ENCODE peak calls at places on chromosome 5, in six cellular contexts. One of them, this sample, is unnamed.

GRCh38 chr5:119323630-119324000 is 32.2 kb upstream of the TNFAIP8 start:
- ATAC-seq in K562: no peak
- ATAC-seq in HCT116: peak
- ATAC-seq in HepG2: no peak
- ATAC-seq in upper lobe of left lung: no peak
- ATAC-seq in GM12878: peak
- ATAC-seq in this sample: no peak

GRCh38 chr5:117337064-117337749 is 762.6 kb upstream of the SEMA6A start:
- ATAC-seq in K562: no peak
- ATAC-seq in HCT116: no peak
- ATAC-seq in HepG2: no peak
- ATAC-seq in upper lobe of left lung: no peak
- ATAC-seq in GM12878: no peak
- ATAC-seq in this sample: no peak

GRCh38 chr5:77368367-77368766 is 123.7 kb downstream of the WDR41 start:
- ATAC-seq in K562: no peak
- ATAC-seq in HCT116: no peak
- ATAC-seq in HepG2: no peak
- ATAC-seq in upper lobe of left lung: no peak
- ATAC-seq in GM12878: no peak
- ATAC-seq in this sample: no peak

GRCh38 chr5:117475925-117476324 is 901.3 kb upstream of the SEMA6A start:
- ATAC-seq in K562: no peak
- ATAC-seq in HCT116: no peak
- ATAC-seq in HepG2: no peak
- ATAC-seq in upper lobe of left lung: no peak
- ATAC-seq in GM12878: no peak
- ATAC-seq in this sample: no peak

GRCh38 chr5:4188704-4189103 is 593.1 kb downstream of the IRX1 start:
- ATAC-seq in K562: peak
- ATAC-seq in HCT116: no peak
- ATAC-seq in HepG2: peak
- ATAC-seq in upper lobe of left lung: peak
- ATAC-seq in GM12878: no peak
- ATAC-seq in this sample: no peak

GRCh38 chr5:35741126-35741711 is 115.5 kb upstream of the IL7R start:
- ATAC-seq in K562: no peak
- ATAC-seq in HCT116: no peak
- ATAC-seq in HepG2: peak
- ATAC-seq in upper lobe of left lung: no peak
- ATAC-seq in GM12878: peak
- ATAC-seq in this sample: no peak

GRCh38 chr5:78984020-78984610 is 995 bp downstream of the ARSB start:
- ATAC-seq in K562: no peak
- ATAC-seq in HCT116: peak
- ATAC-seq in HepG2: no peak
- ATAC-seq in upper lobe of left lung: no peak
- ATAC-seq in GM12878: peak
- ATAC-seq in this sample: no peak

GRCh38 chr5:41526699-41527098 is 16.3 kb upstream of the PLCXD3 start:
- ATAC-seq in K562: no peak
- ATAC-seq in HCT116: no peak
- ATAC-seq in HepG2: no peak
- ATAC-seq in upper lobe of left lung: no peak
- ATAC-seq in GM12878: no peak
- ATAC-seq in this sample: no peak

GRCh38 chr5:16127865-16128544 is 51.6 kb downstream of the MARCHF11 start:
- ATAC-seq in K562: no peak
- ATAC-seq in HCT116: no peak
- ATAC-seq in HepG2: no peak
- ATAC-seq in upper lobe of left lung: no peak
- ATAC-seq in GM12878: no peak
- ATAC-seq in this sample: no peak

GRCh38 chr5:78127875-78128274 is 166.6 kb downstream of the AP3B1 start:
- ATAC-seq in K562: no peak
- ATAC-seq in HCT116: peak
- ATAC-seq in HepG2: no peak
- ATAC-seq in upper lobe of left lung: no peak
- ATAC-seq in GM12878: peak
- ATAC-seq in this sample: no peak

GRCh38 chr5:143102414-143102813 is 301.1 kb downstream of the NR3C1 start:
- ATAC-seq in K562: no peak
- ATAC-seq in HCT116: no peak
- ATAC-seq in HepG2: no peak
- ATAC-seq in upper lobe of left lung: no peak
- ATAC-seq in GM12878: no peak
- ATAC-seq in this sample: no peak

GRCh38 chr5:34469971-34470370 is 186.2 kb upstream of the RAI14 start:
- ATAC-seq in K562: no peak
- ATAC-seq in HCT116: no peak
- ATAC-seq in HepG2: no peak
- ATAC-seq in upper lobe of left lung: no peak
- ATAC-seq in GM12878: no peak
- ATAC-seq in this sample: no peak

GRCh38 chr5:149641600-149641999 is 60.3 kb downstream of the ARHGEF37 start:
- ATAC-seq in K562: no peak
- ATAC-seq in HCT116: no peak
- ATAC-seq in HepG2: no peak
- ATAC-seq in upper lobe of left lung: no peak
- ATAC-seq in GM12878: no peak
- ATAC-seq in this sample: no peak

GRCh38 chr5:99437986-99438385 is 509.2 kb upstream of the CHD1 start:
- ATAC-seq in K562: no peak
- ATAC-seq in HCT116: no peak
- ATAC-seq in HepG2: no peak
- ATAC-seq in upper lobe of left lung: no peak
- ATAC-seq in GM12878: no peak
- ATAC-seq in this sample: no peak

DNA sequence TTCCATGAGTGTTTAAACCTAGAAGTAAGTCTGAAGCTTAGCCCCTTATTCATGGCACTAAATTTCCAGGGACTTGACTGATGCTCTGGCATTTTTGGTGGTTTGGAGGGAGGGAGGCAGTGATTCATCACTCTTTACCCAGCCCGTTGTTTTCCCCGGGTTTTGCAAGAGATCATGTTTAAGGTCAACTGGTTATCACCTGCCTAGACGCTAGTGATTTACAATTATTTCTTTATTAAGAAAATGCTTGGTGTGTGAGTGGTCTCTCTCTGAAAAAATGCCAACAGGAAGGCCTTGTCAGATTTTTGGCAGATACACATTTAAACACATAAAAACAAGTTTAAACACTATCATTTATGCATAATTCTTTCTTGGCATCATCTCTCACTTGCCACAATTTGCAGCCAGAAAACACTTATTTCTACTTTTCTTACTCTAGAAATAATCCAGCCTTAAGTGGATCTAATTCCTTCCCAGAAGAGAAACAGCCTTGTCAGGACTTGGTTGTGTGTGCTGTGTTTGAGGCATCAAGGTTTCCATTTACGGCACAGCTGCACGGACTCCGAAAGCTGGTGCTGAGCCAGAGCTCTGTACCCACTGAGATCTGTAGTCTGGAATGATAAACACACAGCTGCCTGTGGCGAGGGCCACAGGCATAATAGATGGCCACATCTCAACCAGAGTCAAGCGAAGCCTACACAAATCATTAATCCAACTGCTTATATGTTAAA is 738.0 kb upstream of the ZNF608 start:
- ATAC-seq in K562: no peak
- ATAC-seq in HCT116: peak
- ATAC-seq in HepG2: no peak
- ATAC-seq in upper lobe of left lung: peak
- ATAC-seq in GM12878: no peak
- ATAC-seq in this sample: peak
- TF ChIP-seq POLR2AphosphoS5 in K562: no peak
- TF ChIP-seq POLR2AphosphoS5 in HCT116: no peak
- TF ChIP-seq POLR2AphosphoS5 in HepG2: no peak
- TF ChIP-seq POLR2AphosphoS5 in upper lobe of left lung: no peak
- TF ChIP-seq POLR2AphosphoS5 in GM12878: no peak
- TF ChIP-seq POLR2AphosphoS5 in this sample: peak

DNA sequence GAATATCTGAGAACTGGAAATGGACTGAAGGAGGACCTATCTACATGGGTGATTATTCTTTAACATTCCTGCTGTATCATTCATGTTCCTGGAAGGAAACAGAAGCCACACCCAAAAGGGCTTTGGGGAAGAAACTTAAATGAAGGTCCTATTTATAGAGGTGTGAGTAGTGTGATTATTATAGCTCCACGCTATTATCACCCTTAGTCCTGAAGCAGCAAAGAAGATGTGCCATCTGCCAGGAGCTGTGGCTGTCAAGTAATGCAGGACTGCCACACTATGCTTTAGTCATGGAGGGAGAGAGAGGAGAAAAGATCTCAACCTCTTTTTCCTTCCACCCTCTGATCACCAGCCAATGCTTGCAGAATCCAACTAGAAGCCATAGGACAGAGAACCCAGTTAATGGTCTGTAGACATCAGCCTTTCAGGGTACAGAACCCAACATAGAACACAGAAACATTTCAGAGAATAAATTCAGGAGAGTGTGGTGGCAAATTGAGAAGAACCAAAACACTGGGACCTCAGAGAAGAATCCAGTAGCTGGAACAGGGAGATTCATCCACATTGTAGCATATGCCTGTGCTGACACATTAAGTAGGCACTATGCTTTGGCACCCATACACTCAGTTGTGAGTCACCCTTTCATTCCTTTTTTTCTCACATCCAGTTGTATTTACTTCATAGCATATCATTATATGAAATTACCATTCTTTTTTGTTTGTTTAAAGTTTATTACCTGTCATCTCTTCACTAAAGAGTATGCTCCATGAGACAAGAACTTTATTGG is 21.0 kb upstream of the RNF180 start:
- ATAC-seq in K562: no peak
- ATAC-seq in HCT116: no peak
- ATAC-seq in HepG2: no peak
- ATAC-seq in upper lobe of left lung: peak
- ATAC-seq in GM12878: no peak
- ATAC-seq in this sample: no peak
- H3K27ac ChIP-seq in K562: no peak
- H3K27ac ChIP-seq in HCT116: no peak
- H3K27ac ChIP-seq in HepG2: no peak
- H3K27ac ChIP-seq in upper lobe of left lung: no peak
- H3K27ac ChIP-seq in GM12878: no peak
- H3K27ac ChIP-seq in this sample: peak

GRCh38 chr5:472076-472655 is 29.2 kb downstream of the EXOC3 start:
- ATAC-seq in K562: peak
- ATAC-seq in HCT116: peak
- ATAC-seq in HepG2: peak
- ATAC-seq in upper lobe of left lung: peak
- ATAC-seq in GM12878: peak
- ATAC-seq in this sample: peak
- TF ChIP-seq POLR2A in K562: peak
- TF ChIP-seq POLR2A in HCT116: no peak
- TF ChIP-seq POLR2A in HepG2: no peak
- TF ChIP-seq POLR2A in upper lobe of left lung: no peak
- TF ChIP-seq POLR2A in GM12878: peak
- TF ChIP-seq POLR2A in this sample: no peak

DNA sequence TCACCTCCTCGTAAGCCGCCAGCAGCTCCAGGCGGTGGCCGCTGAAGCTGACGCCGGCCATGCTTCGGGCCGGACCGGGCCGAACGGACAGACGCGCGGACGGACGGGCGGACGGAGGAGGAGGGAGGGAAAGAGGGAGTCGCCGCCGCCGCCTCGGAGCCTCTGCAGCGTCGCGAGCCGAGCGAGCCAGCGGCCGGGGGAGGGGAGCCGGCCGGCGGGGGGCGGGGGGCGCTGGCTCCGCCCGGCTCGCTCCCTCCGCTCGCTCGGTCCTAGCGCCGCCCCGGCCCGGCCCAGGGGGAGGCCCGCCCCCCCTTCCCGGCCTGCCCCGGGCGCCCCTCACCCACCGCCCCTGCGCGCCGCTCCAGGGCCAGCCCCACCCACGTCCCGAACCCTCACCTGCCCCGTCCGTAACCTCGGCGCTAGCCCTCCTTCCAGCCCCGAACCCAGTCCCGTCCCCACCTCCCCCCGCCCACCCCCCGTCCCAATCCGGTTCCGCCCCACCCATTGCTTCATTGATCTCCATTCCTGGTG is at the start of gene DBN1:
- ATAC-seq in K562: peak
- ATAC-seq in HCT116: peak
- ATAC-seq in HepG2: peak
- ATAC-seq in upper lobe of left lung: peak
- ATAC-seq in GM12878: peak
- ATAC-seq in this sample: peak
- TF ChIP-seq POLR2AphosphoS5 in K562: no peak
- TF ChIP-seq POLR2AphosphoS5 in HCT116: peak
- TF ChIP-seq POLR2AphosphoS5 in HepG2: no peak
- TF ChIP-seq POLR2AphosphoS5 in upper lobe of left lung: no peak
- TF ChIP-seq POLR2AphosphoS5 in GM12878: no peak
- TF ChIP-seq POLR2AphosphoS5 in this sample: peak

GRCh38 chr5:157116483-157116954 is 7.7 kb upstream of the HAVCR2 start:
- ATAC-seq in K562: no peak
- ATAC-seq in HCT116: no peak
- ATAC-seq in HepG2: no peak
- ATAC-seq in upper lobe of left lung: no peak
- ATAC-seq in GM12878: peak
- ATAC-seq in this sample: no peak

GRCh38 chr5:157113007-157113406 is 4.2 kb upstream of the HAVCR2 start:
- ATAC-seq in K562: no peak
- ATAC-seq in HCT116: no peak
- ATAC-seq in HepG2: no peak
- ATAC-seq in upper lobe of left lung: peak
- ATAC-seq in GM12878: no peak
- ATAC-seq in this sample: peak

GRCh38 chr5:157115012-157115411 is 6.2 kb upstream of the HAVCR2 start:
- ATAC-seq in K562: no peak
- ATAC-seq in HCT116: no peak
- ATAC-seq in HepG2: no peak
- ATAC-seq in upper lobe of left lung: no peak
- ATAC-seq in GM12878: peak
- ATAC-seq in this sample: no peak

GRCh38 chr5:157120102-157120501 is 11.3 kb upstream of the HAVCR2 start:
- ATAC-seq in K562: no peak
- ATAC-seq in HCT116: no peak
- ATAC-seq in HepG2: no peak
- ATAC-seq in upper lobe of left lung: no peak
- ATAC-seq in GM12878: no peak
- ATAC-seq in this sample: no peak

DNA sequence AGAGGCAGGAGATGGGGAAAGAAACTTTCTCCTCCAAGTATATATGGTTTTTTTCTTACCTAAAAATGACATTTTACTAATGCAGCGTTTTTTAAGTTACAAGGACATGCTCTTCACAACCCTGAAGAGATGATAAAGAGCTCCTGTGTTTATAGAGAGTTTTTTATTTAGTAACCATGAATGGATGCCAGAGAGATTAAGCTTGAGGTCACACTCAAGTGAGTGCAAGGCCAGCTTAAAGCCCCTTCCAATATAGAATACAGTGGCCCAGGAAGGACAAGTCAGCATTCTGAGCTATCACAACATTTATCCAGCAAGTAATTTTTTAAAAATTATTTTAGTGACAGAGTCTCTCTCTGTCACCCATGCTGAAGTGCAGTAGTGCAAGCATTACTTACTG is 6.7 kb upstream of the HAVCR2 start:
- ATAC-seq in K562: no peak
- ATAC-seq in HCT116: no peak
- ATAC-seq in HepG2: no peak
- ATAC-seq in upper lobe of left lung: no peak
- ATAC-seq in GM12878: peak
- ATAC-seq in this sample: no peak
- H3K27ac ChIP-seq in K562: no peak
- H3K27ac ChIP-seq in HCT116: no peak
- H3K27ac ChIP-seq in HepG2: no peak
- H3K27ac ChIP-seq in upper lobe of left lung: no peak
- H3K27ac ChIP-seq in GM12878: peak
- H3K27ac ChIP-seq in this sample: no peak

This sample was measured in gastroesophageal sphincter.